ENCODE peak calls at places on chromosome 7, in five cellular contexts. One of them, this sample, is unnamed.

GRCh38 chr7:112137141-112138101 is 68.8 kb downstream of the DOCK4 start:
- DNase-seq in upper lobe of right lung: no peak
- DNase-seq in tibial artery: no peak
- DNase-seq in GM23248: no peak
- DNase-seq in GM23338: peak; percentile 52
- DNase-seq in this sample: no peak

GRCh38 chr7:52854681-52855080 is 180.8 kb upstream of the POM121L12 start:
- DNase-seq in tibial artery: no peak
- DNase-seq in GM23248: no peak
- DNase-seq in GM23338: no peak
- DNase-seq in upper lobe of right lung: no peak
- DNase-seq in this sample: no peak

GRCh38 chr7:24227603-24228359 is 56.2 kb upstream of the NPY start:
- DNase-seq in tibial artery: no peak
- DNase-seq in upper lobe of right lung: no peak
- DNase-seq in GM23248: no peak
- DNase-seq in GM23338: no peak
- DNase-seq in this sample: no peak

GRCh38 chr7:56291-56913 is 136.0 kb upstream of the FAM20C start:
- DNase-seq in upper lobe of right lung: peak; percentile 62
- DNase-seq in tibial artery: no peak
- DNase-seq in GM23338: no peak
- DNase-seq in GM23248: no peak
- DNase-seq in this sample: no peak

GRCh38 chr7:124257638-124258308 is 224.9 kb upstream of the TMEM229A start:
- DNase-seq in upper lobe of right lung: no peak
- DNase-seq in tibial artery: no peak
- DNase-seq in GM23338: no peak
- DNase-seq in GM23248: no peak
- DNase-seq in this sample: no peak

GRCh38 chr7:128705891-128706333 is 33.2 kb upstream of the CALU start:
- DNase-seq in GM23248: peak; percentile 62
- DNase-seq in upper lobe of right lung: no peak
- DNase-seq in GM23338: no peak
- DNase-seq in tibial artery: no peak
- DNase-seq in this sample: no peak

GRCh38 chr7:53315986-53316385 is 280.6 kb downstream of the POM121L12 start:
- DNase-seq in GM23338: no peak
- DNase-seq in tibial artery: no peak
- DNase-seq in GM23248: no peak
- DNase-seq in upper lobe of right lung: no peak
- DNase-seq in this sample: no peak

GRCh38 chr7:116200963-116201362 is 9.4 kb upstream of the TES start:
- DNase-seq in GM23338: no peak
- DNase-seq in tibial artery: no peak
- DNase-seq in GM23248: no peak
- DNase-seq in upper lobe of right lung: no peak
- DNase-seq in this sample: no peak

GRCh38 chr7:127566242-127566641 is 19.2 kb downstream of the GCC1 start:
- DNase-seq in tibial artery: no peak
- DNase-seq in upper lobe of right lung: no peak
- DNase-seq in GM23338: no peak
- DNase-seq in GM23248: no peak
- DNase-seq in this sample: no peak

GRCh38 chr7:74505426-74506328 is 52.0 kb downstream of the GTF2IRD1 start:
- DNase-seq in GM23338: no peak
- DNase-seq in GM23248: no peak
- DNase-seq in tibial artery: no peak
- DNase-seq in upper lobe of right lung: no peak
- DNase-seq in this sample: no peak

GRCh38 chr7:101021703-101022102 is 1.8 kb downstream of the MUC17 start:
- DNase-seq in GM23338: no peak
- DNase-seq in upper lobe of right lung: no peak
- DNase-seq in tibial artery: no peak
- DNase-seq in GM23248: no peak
- DNase-seq in this sample: no peak

GRCh38 chr7:100353685-100354330 is 4.1 kb upstream of the PILRB start:
- DNase-seq in GM23248: no peak
- DNase-seq in upper lobe of right lung: no peak
- DNase-seq in GM23338: no peak
- DNase-seq in tibial artery: no peak
- DNase-seq in this sample: no peak

GRCh38 chr7:94060772-94061171 is 56.6 kb upstream of the BET1 start:
- DNase-seq in GM23248: peak; percentile 68
- DNase-seq in tibial artery: no peak
- DNase-seq in upper lobe of right lung: no peak
- DNase-seq in GM23338: no peak
- DNase-seq in this sample: no peak

GRCh38 chr7:152200395-152200794 is 174.9 kb downstream of the GALNT11 start:
- DNase-seq in upper lobe of right lung: no peak
- DNase-seq in GM23248: no peak
- DNase-seq in tibial artery: no peak
- DNase-seq in GM23338: no peak
- DNase-seq in this sample: no peak

GRCh38 chr7:63045575-63045974 is 953.1 kb upstream of the ZNF722 start:
- DNase-seq in upper lobe of right lung: no peak
- DNase-seq in GM23248: no peak
- DNase-seq in GM23338: no peak
- DNase-seq in tibial artery: no peak
- DNase-seq in this sample: no peak

GRCh38 chr7:39735903-39736302 is 112.5 kb downstream of the RALA start:
- DNase-seq in GM23248: no peak
- DNase-seq in upper lobe of right lung: no peak
- DNase-seq in tibial artery: no peak
- DNase-seq in GM23338: no peak
- DNase-seq in this sample: no peak

GRCh38 chr7:109479388-109479787 is 909.7 kb downstream of the DNAJB9 start:
- DNase-seq in upper lobe of right lung: no peak
- DNase-seq in GM23338: no peak
- DNase-seq in tibial artery: no peak
- DNase-seq in GM23248: no peak
- DNase-seq in this sample: no peak

GRCh38 chr7:79998343-79998742 is 136.3 kb upstream of the GNAI1 start:
- DNase-seq in tibial artery: no peak
- DNase-seq in GM23248: no peak
- DNase-seq in upper lobe of right lung: no peak
- DNase-seq in GM23338: no peak
- DNase-seq in this sample: no peak

GRCh38 chr7:100620804-100621203 is 8.5 kb downstream of the MOSPD3 start:
- DNase-seq in GM23338: no peak
- DNase-seq in upper lobe of right lung: no peak
- DNase-seq in tibial artery: no peak
- DNase-seq in GM23248: no peak
- DNase-seq in this sample: no peak

GRCh38 chr7:105399043-105399725 is 10.5 kb upstream of the SRPK2 start:
- DNase-seq in upper lobe of right lung: no peak
- DNase-seq in GM23248: peak; percentile 53
- DNase-seq in GM23338: peak; percentile 39
- DNase-seq in tibial artery: no peak
- DNase-seq in this sample: no peak

GRCh38 chr7:128910569-128910945 is at the start of gene KCP:
- DNase-seq in tibial artery: no peak
- DNase-seq in GM23248: no peak
- DNase-seq in GM23338: no peak
- DNase-seq in upper lobe of right lung: peak; percentile 60
- DNase-seq in this sample: no peak

GRCh38 chr7:140165422-140165821 is 11.4 kb downstream of the KDM7A start:
- DNase-seq in tibial artery: no peak
- DNase-seq in GM23338: no peak
- DNase-seq in GM23248: peak; percentile 91
- DNase-seq in upper lobe of right lung: no peak
- DNase-seq in this sample: no peak

GRCh38 chr7:76357379-76358052 is 1.3 kb downstream of the YWHAG start:
- DNase-seq in tibial artery: no peak
- DNase-seq in GM23248: peak; percentile 50
- DNase-seq in upper lobe of right lung: no peak
- DNase-seq in GM23338: no peak
- DNase-seq in this sample: no peak

GRCh38 chr7:30347226-30348082 is 63.1 kb downstream of the ZNRF2 start:
- DNase-seq in GM23338: no peak
- DNase-seq in tibial artery: no peak
- DNase-seq in upper lobe of right lung: no peak
- DNase-seq in GM23248: no peak
- DNase-seq in this sample: no peak

GRCh38 chr7:16889851-16890443 is 8.2 kb upstream of the AGR3 start:
- DNase-seq in tibial artery: no peak
- DNase-seq in GM23248: no peak
- DNase-seq in upper lobe of right lung: no peak
- DNase-seq in GM23338: no peak
- DNase-seq in this sample: no peak

GRCh38 chr7:13017881-13018280 is 330.4 kb downstream of the ARL4A start:
- DNase-seq in upper lobe of right lung: no peak
- DNase-seq in GM23338: no peak
- DNase-seq in tibial artery: no peak
- DNase-seq in GM23248: no peak
- DNase-seq in this sample: no peak

GRCh38 chr7:95596183-95597135 is at the start of gene PDK4:
- DNase-seq in upper lobe of right lung: peak; percentile 96
- DNase-seq in GM23248: peak; percentile 92
- DNase-seq in GM23338: peak; percentile 80
- DNase-seq in tibial artery: peak; percentile 99
- DNase-seq in this sample: peak; percentile 98
- H3K4me3 ChIP-seq in upper lobe of right lung: peak within 1 kb of the TSS; percentile 76
- H3K4me3 ChIP-seq in GM23248: peak within 1 kb of the TSS; percentile 94
- H3K4me3 ChIP-seq in GM23338: peak within 1 kb of the TSS; percentile 84
- H3K4me3 ChIP-seq in tibial artery: peak within 1 kb of the TSS; percentile 89
- H3K4me3 ChIP-seq in this sample: peak within 1 kb of the TSS; percentile 89

DNA sequence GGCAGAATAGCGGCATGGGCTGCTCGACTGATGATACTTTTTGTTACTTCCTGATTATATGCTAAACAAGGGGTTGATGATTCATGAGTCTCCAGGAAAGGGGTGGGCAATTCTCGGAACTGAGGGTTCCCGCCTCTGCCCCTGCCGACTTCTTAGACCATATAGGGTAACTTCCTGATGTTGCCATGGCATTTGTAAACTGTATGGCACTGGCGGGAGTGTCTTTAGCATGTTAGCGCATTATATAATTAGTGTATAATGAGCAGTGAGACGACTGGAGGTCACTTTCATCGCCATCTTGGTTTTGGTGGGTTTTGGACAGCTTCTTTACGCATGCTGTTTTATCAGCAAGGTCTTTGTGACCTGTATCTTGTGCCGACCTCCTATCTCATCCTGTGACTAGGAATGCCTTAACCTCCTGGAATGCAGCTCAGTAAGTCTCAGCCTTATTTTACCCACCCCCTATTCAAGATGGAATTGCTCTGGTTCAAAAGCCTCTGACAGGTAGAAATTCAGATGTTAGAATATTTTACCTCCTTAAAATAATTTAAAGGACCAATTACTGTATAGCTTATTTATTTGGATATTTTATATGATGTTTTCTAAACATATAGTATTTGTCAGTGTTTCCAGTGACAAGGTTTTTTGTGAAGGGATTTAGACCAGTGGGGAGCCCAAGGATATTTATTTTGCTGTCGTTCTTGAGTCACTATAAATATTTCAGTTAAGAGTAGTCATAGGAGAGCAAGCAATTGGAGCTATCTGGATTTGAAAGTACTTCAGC is 90.1 kb upstream of the PIK3CG start:
- DNase-seq in GM23248: peak; percentile 64
- DNase-seq in tibial artery: peak; percentile 24
- DNase-seq in GM23338: peak; percentile 38
- DNase-seq in upper lobe of right lung: no peak
- DNase-seq in this sample: no peak
- H3K27ac ChIP-seq in GM23248: peak overlapping the region; percentile 83
- H3K27ac ChIP-seq in tibial artery: no peak overlapping the region
- H3K27ac ChIP-seq in GM23338: no peak overlapping the region
- H3K27ac ChIP-seq in upper lobe of right lung: no peak overlapping the region
- H3K27ac ChIP-seq in this sample: no peak overlapping the region

GRCh38 chr7:4745265-4745919 is 30.0 kb upstream of the AP5Z1 start:
- DNase-seq in GM23338: no peak
- DNase-seq in tibial artery: no peak
- DNase-seq in upper lobe of right lung: no peak
- DNase-seq in GM23248: no peak
- DNase-seq in this sample: no peak
- H3K4me1 ChIP-seq in GM23338: peaks cover 15% of the 10 kb centered on the region
- H3K4me1 ChIP-seq in tibial artery: peaks cover 61% of the 10 kb centered on the region
- H3K4me1 ChIP-seq in upper lobe of right lung: peaks cover 47% of the 10 kb centered on the region
- H3K4me1 ChIP-seq in GM23248: peaks cover 18% of the 10 kb centered on the region
- H3K4me1 ChIP-seq in this sample: peaks cover 19% of the 10 kb centered on the region

DNA sequence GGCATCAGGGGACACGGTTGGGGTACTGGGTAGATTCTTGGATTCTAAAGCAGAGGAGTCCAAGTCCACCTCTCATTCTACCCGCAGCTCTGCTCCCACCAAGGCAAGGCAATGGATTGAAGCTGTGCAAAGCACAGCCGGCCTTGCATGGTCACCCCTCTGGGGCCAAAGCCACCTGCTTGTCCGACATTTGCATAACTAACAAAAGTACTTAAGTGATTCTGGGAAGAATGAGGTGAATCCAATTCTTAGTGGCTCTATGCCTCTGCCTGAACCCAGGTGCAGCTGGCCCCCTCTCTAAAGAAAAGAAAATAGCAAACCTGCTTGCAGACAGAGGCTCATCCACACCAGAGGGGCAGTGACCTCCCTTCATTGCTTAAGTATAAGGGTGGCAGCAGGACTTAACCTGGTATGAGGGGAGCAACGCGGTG is 10.7 kb upstream of the COBL start:
- DNase-seq in GM23338: peak; percentile 96
- DNase-seq in GM23248: no peak
- DNase-seq in tibial artery: no peak
- DNase-seq in upper lobe of right lung: no peak
- DNase-seq in this sample: no peak
- H3K4me3 ChIP-seq in GM23338: peak overlapping the region; percentile 59
- H3K4me3 ChIP-seq in GM23248: no peak overlapping the region
- H3K4me3 ChIP-seq in tibial artery: no peak overlapping the region
- H3K4me3 ChIP-seq in upper lobe of right lung: no peak overlapping the region
- H3K4me3 ChIP-seq in this sample: no peak overlapping the region

GRCh38 chr7:2373124-2373556 is 18.5 kb downstream of the EIF3B start:
- DNase-seq in GM23248: peak; percentile 17
- DNase-seq in GM23338: no peak
- DNase-seq in tibial artery: no peak
- DNase-seq in upper lobe of right lung: no peak
- DNase-seq in this sample: peak; percentile 63
- H3K27ac ChIP-seq in GM23248: no peak overlapping the region
- H3K27ac ChIP-seq in GM23338: no peak overlapping the region
- H3K27ac ChIP-seq in tibial artery: no peak overlapping the region
- H3K27ac ChIP-seq in upper lobe of right lung: no peak overlapping the region
- H3K27ac ChIP-seq in this sample: peak overlapping the region; percentile 19

This sample was measured in pancreas.